ENCODE peak calls at places on chromosomes 13 and 19, in seven cellular contexts. One of them, this sample, is unnamed.

GRCh38 chr19:11164879-11165406 is 9.4 kb upstream of the SPC24 start:
- DNase-seq in BJ: peak
- DNase-seq in AG09309: peak
- DNase-seq in tibial artery: peak
- DNase-seq in lung: peak
- DNase-seq in upper lobe of right lung: no peak
- DNase-seq in tibial nerve: peak
- DNase-seq in this sample: no peak

GRCh38 chr13:29849071-29849541 is 1.3 kb downstream of the UBL3 start:
- DNase-seq in BJ: no peak
- DNase-seq in AG09309: no peak
- DNase-seq in tibial artery: no peak
- DNase-seq in lung: peak
- DNase-seq in upper lobe of right lung: no peak
- DNase-seq in tibial nerve: no peak
- DNase-seq in this sample: no peak

GRCh38 chr13:94702181-94703041 is 9.9 kb downstream of the SOX21 start:
- DNase-seq in BJ: no peak
- DNase-seq in AG09309: no peak
- DNase-seq in tibial artery: no peak
- DNase-seq in lung: no peak
- DNase-seq in upper lobe of right lung: no peak
- DNase-seq in tibial nerve: no peak
- DNase-seq in this sample: no peak

GRCh38 chr19:34475026-34475974 is 6.3 kb upstream of the WTIP start:
- DNase-seq in BJ: peak
- DNase-seq in AG09309: peak
- DNase-seq in tibial artery: peak
- DNase-seq in lung: no peak
- DNase-seq in upper lobe of right lung: no peak
- DNase-seq in tibial nerve: no peak
- DNase-seq in this sample: peak

GRCh38 chr19:39335168-39335567 is 675 bp downstream of the GMFG start:
- DNase-seq in BJ: no peak
- DNase-seq in AG09309: no peak
- DNase-seq in tibial artery: no peak
- DNase-seq in lung: no peak
- DNase-seq in upper lobe of right lung: no peak
- DNase-seq in tibial nerve: no peak
- DNase-seq in this sample: no peak

GRCh38 chr13:111139874-111140561 is 24.9 kb downstream of the ARHGEF7 start:
- DNase-seq in BJ: no peak
- DNase-seq in AG09309: no peak
- DNase-seq in tibial artery: no peak
- DNase-seq in lung: no peak
- DNase-seq in upper lobe of right lung: no peak
- DNase-seq in tibial nerve: no peak
- DNase-seq in this sample: no peak

GRCh38 chr13:45953082-45953481 is 99.5 kb downstream of the ZC3H13 start:
- DNase-seq in BJ: no peak
- DNase-seq in AG09309: no peak
- DNase-seq in tibial artery: no peak
- DNase-seq in lung: no peak
- DNase-seq in upper lobe of right lung: no peak
- DNase-seq in tibial nerve: no peak
- DNase-seq in this sample: no peak

GRCh38 chr13:111061338-111062045 is 53.6 kb upstream of the ARHGEF7 start:
- DNase-seq in BJ: no peak
- DNase-seq in AG09309: no peak
- DNase-seq in tibial artery: no peak
- DNase-seq in lung: no peak
- DNase-seq in upper lobe of right lung: no peak
- DNase-seq in tibial nerve: no peak
- DNase-seq in this sample: no peak

GRCh38 chr13:34166406-34166805 is 348.5 kb downstream of the RFC3 start:
- DNase-seq in BJ: no peak
- DNase-seq in AG09309: no peak
- DNase-seq in tibial artery: no peak
- DNase-seq in lung: no peak
- DNase-seq in upper lobe of right lung: no peak
- DNase-seq in tibial nerve: no peak
- DNase-seq in this sample: no peak

GRCh38 chr13:51551446-51551845 is 32.8 kb upstream of the WDFY2 start:
- DNase-seq in BJ: no peak
- DNase-seq in AG09309: no peak
- DNase-seq in tibial artery: no peak
- DNase-seq in lung: no peak
- DNase-seq in upper lobe of right lung: no peak
- DNase-seq in tibial nerve: no peak
- DNase-seq in this sample: no peak

GRCh38 chr13:42594577-42595571 is 20.9 kb downstream of the TNFSF11 start:
- DNase-seq in BJ: peak
- DNase-seq in AG09309: peak
- DNase-seq in tibial artery: no peak
- DNase-seq in lung: peak
- DNase-seq in upper lobe of right lung: no peak
- DNase-seq in tibial nerve: no peak
- DNase-seq in this sample: peak

GRCh38 chr13:42593719-42594012 is 19.7 kb downstream of the TNFSF11 start:
- DNase-seq in BJ: no peak
- DNase-seq in AG09309: no peak
- DNase-seq in tibial artery: no peak
- DNase-seq in lung: no peak
- DNase-seq in upper lobe of right lung: no peak
- DNase-seq in tibial nerve: no peak
- DNase-seq in this sample: no peak

GRCh38 chr13:42597505-42597904 is 23.6 kb downstream of the TNFSF11 start:
- DNase-seq in BJ: no peak
- DNase-seq in AG09309: no peak
- DNase-seq in tibial artery: no peak
- DNase-seq in lung: no peak
- DNase-seq in upper lobe of right lung: no peak
- DNase-seq in tibial nerve: no peak
- DNase-seq in this sample: no peak

GRCh38 chr13:42592915-42593718 is 19.2 kb downstream of the TNFSF11 start:
- DNase-seq in BJ: no peak
- DNase-seq in AG09309: no peak
- DNase-seq in tibial artery: no peak
- DNase-seq in lung: no peak
- DNase-seq in upper lobe of right lung: no peak
- DNase-seq in tibial nerve: no peak
- DNase-seq in this sample: no peak

GRCh38 chr13:42591602-42592001 is 17.6 kb downstream of the TNFSF11 start:
- DNase-seq in BJ: no peak
- DNase-seq in AG09309: no peak
- DNase-seq in tibial artery: no peak
- DNase-seq in lung: no peak
- DNase-seq in upper lobe of right lung: no peak
- DNase-seq in tibial nerve: no peak
- DNase-seq in this sample: no peak
- H3K4me3 ChIP-seq in BJ: no peak
- H3K4me3 ChIP-seq in AG09309: no peak
- H3K4me3 ChIP-seq in tibial artery: no peak
- H3K4me3 ChIP-seq in lung: no peak
- H3K4me3 ChIP-seq in upper lobe of right lung: no peak
- H3K4me3 ChIP-seq in tibial nerve: no peak
- H3K4me3 ChIP-seq in this sample: no peak

GRCh38 chr19:56725829-56726424 is 54.4 kb upstream of the ZNF835 start:
- DNase-seq in BJ: no peak
- DNase-seq in AG09309: no peak
- DNase-seq in tibial artery: no peak
- DNase-seq in lung: no peak
- DNase-seq in upper lobe of right lung: no peak
- DNase-seq in tibial nerve: no peak
- DNase-seq in this sample: no peak
- TF ChIP-seq CTCF in BJ: no peak
- TF ChIP-seq CTCF in AG09309: peak
- TF ChIP-seq CTCF in tibial artery: no peak
- TF ChIP-seq CTCF in lung: no peak
- TF ChIP-seq CTCF in upper lobe of right lung: peak
- TF ChIP-seq CTCF in tibial nerve: no peak
- TF ChIP-seq CTCF in this sample: peak

DNA sequence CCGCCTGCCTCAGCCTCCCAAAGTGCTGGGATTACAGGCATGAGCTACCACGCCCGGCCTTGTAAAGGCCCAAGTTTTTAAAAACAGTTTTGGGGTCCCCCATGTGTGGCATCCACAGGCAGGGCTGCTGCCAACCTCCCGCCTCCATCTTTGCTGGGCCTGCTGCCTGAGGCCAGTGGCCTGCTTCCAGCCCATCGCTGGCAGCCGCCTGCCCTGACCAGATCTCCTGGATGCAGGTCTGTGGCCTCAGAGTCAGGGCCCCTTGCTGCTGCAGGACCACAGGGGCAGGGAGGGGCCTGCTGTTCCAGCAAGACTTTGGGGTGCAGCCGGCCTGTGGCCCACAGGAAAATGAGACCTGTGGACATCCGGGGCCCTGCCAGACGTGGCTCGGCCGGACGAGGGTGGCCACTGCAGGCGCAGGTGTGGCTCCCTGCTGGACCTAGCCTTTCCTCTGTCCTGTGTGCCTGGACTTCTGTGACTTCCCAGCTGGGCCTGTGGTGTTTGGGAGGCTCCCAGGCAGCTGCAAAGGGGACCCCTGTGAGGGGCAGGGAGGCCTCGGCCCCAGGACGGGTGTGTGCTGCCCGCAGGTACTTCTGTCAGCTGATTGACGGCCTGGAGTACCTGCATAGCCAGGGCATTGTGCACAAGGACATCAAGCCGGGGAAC is 14.3 kb downstream of the STK11 start:
- DNase-seq in BJ: no peak
- DNase-seq in AG09309: no peak
- DNase-seq in tibial artery: no peak
- DNase-seq in lung: no peak
- DNase-seq in upper lobe of right lung: no peak
- DNase-seq in tibial nerve: no peak
- DNase-seq in this sample: no peak
- H3K4me3 ChIP-seq in BJ: no peak
- H3K4me3 ChIP-seq in AG09309: no peak
- H3K4me3 ChIP-seq in tibial artery: no peak
- H3K4me3 ChIP-seq in lung: no peak
- H3K4me3 ChIP-seq in upper lobe of right lung: no peak
- H3K4me3 ChIP-seq in tibial nerve: no peak
- H3K4me3 ChIP-seq in this sample: no peak

GRCh38 chr19:3370214-3370720 is 3.9 kb downstream of the NFIC start:
- DNase-seq in BJ: no peak
- DNase-seq in AG09309: no peak
- DNase-seq in tibial artery: no peak
- DNase-seq in lung: no peak
- DNase-seq in upper lobe of right lung: no peak
- DNase-seq in tibial nerve: no peak
- DNase-seq in this sample: no peak

GRCh38 chr19:3370728-3371591 is 4.6 kb downstream of the NFIC start:
- DNase-seq in BJ: no peak
- DNase-seq in AG09309: no peak
- DNase-seq in tibial artery: no peak
- DNase-seq in lung: no peak
- DNase-seq in upper lobe of right lung: no peak
- DNase-seq in tibial nerve: no peak
- DNase-seq in this sample: no peak

GRCh38 chr19:3368848-3369336 is 2.5 kb downstream of the NFIC start:
- DNase-seq in BJ: no peak
- DNase-seq in AG09309: no peak
- DNase-seq in tibial artery: no peak
- DNase-seq in lung: no peak
- DNase-seq in upper lobe of right lung: no peak
- DNase-seq in tibial nerve: no peak
- DNase-seq in this sample: no peak

GRCh38 chr19:3368441-3368795 is 2.0 kb downstream of the NFIC start:
- DNase-seq in BJ: no peak
- DNase-seq in AG09309: no peak
- DNase-seq in tibial artery: no peak
- DNase-seq in lung: no peak
- DNase-seq in upper lobe of right lung: no peak
- DNase-seq in tibial nerve: no peak
- DNase-seq in this sample: no peak

DNA sequence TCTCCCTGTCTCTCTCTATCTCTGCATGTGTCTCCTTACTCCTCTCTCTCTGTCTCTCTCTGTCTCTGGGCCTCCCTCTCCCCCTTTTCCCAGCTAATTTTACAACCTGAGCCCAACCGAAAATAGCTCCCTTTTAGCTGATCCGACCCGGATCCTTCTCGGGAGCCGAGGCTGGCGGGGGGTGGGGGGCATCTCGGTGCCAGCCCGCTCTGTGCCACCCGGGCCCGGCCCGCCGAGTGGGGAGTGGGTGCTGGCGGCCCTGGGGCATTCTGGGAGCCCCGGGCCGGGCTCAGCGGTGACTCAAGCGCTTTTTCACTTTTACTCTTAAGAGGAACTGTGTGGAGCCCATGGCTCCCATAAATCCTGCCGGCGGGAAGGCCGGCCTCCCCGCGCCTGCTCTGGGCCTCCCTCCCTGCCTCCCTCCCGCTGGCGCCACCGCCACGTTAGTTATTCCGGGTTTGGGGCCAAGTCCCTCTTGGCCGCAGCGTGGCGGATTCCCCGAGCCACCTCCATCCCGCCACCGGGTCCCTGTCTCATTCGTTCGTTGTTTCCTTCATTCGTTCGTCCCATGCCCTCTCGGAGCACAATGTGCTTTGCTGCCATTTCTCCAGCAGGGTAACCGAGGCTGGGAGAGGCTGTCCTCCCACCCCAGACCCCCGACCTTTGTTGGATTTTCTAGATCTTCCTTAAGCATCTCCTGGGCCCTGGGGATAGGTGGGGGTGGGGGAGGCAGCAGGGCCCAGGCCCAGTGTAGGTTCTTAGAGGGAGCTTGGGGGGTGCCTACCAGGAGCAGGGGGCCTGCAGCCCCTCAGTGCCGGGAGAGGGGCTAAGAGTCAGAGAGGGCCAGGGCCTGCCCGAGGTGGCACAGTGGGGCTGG is 3.2 kb downstream of the NFIC start:
- DNase-seq in BJ: no peak
- DNase-seq in AG09309: no peak
- DNase-seq in tibial artery: peak
- DNase-seq in lung: no peak
- DNase-seq in upper lobe of right lung: peak
- DNase-seq in tibial nerve: no peak
- DNase-seq in this sample: no peak
- TF ChIP-seq CTCF in BJ: peak
- TF ChIP-seq CTCF in AG09309: no peak
- TF ChIP-seq CTCF in tibial artery: no peak
- TF ChIP-seq CTCF in lung: no peak
- TF ChIP-seq CTCF in upper lobe of right lung: no peak
- TF ChIP-seq CTCF in tibial nerve: no peak
- TF ChIP-seq CTCF in this sample: peak